ENCODE peak calls at places on chromosomes 3 and 15, in ten cellular contexts. M is fibroblast of lung, X is esophagus squamous epithelium, O is endodermal cell, B is astrocyte of the spinal cord, Q is neural progenitor cell, F is A549, E is transverse colon, S is heart left ventricle, I is nephron progenitor cell. P is an unnamed sample.

GRCh38 chr15:84570164-84570692 is 30.6 kb upstream of the ZSCAN2 start:
- DNase-seq in I (no peak), O (peak), Q (peak), X (no peak), S (peak), M (no peak), F (peak), E (peak), B (peak), P (peak)

GRCh38 chr15:80776420-80777045 is 2.6 kb upstream of the CEMIP start:
- DNase-seq in X (no peak), Q (peak), O (peak), I (peak), S (peak), E (peak), B (peak), F (peak), M (peak), P (peak)

GRCh38 chr15:68055224-68055705 is 1.1 kb downstream of the PIAS1 start:
- DNase-seq in S (no peak), Q (peak), I (peak), E (peak), X (no peak), M (peak), O (peak), B (peak), F (no peak), P (peak)

GRCh38 chr15:90221251-90221900 is 12.4 kb downstream of the CIB1 start:
- DNase-seq in F (peak), E (peak), S (peak), M (peak), X (no peak), Q (peak), O (peak), B (peak), I (peak), P (peak)

GRCh38 chr3:48157950-48158376 is 30.3 kb downstream of the CDC25A start:
- DNase-seq in S (peak), Q (peak), F (peak), E (peak), M (peak), X (no peak), B (peak), I (peak), O (peak), P (peak)

GRCh38 chr3:74751775-74752174 is 137.3 kb upstream of the CNTN3 start:
- DNase-seq in I (no peak), B (no peak), Q (no peak), M (no peak), E (no peak), X (no peak), O (no peak), F (no peak), S (no peak), P (no peak)

GRCh38 chr3:112333002-112333385 is at the start of gene CD200:
- DNase-seq in B (no peak), M (peak), I (peak), S (peak), X (no peak), O (peak), F (no peak), Q (peak), E (peak), P (peak)

GRCh38 chr15:38941399-38941953 is 376.9 kb upstream of the RASGRP1 start:
- DNase-seq in E (no peak), O (no peak), X (no peak), Q (peak), F (no peak), B (peak), S (no peak), M (no peak), I (peak), P (no peak)

GRCh38 chr3:59970384-59970783 is 920.6 kb upstream of the CFAP20DC start:
- DNase-seq in E (no peak), S (no peak), B (no peak), X (no peak), I (no peak), F (no peak), Q (no peak), M (no peak), O (no peak), P (no peak)

GRCh38 chr3:59970796-59971195 is 921.0 kb upstream of the CFAP20DC start:
- DNase-seq in F (no peak), S (no peak), I (no peak), E (no peak), X (no peak), M (no peak), Q (no peak), O (no peak), B (no peak), P (no peak)

GRCh38 chr3:59968510-59968909 is 918.7 kb upstream of the CFAP20DC start:
- DNase-seq in S (no peak), E (no peak), B (no peak), M (no peak), F (no peak), Q (no peak), I (no peak), O (no peak), X (no peak), P (no peak)
- TF ChIP-seq CTCF in S (no peak), E (no peak), B (no peak), M (no peak), F (no peak), Q (peak), I (no peak), O (peak), X (no peak), P (no peak)

DNA sequence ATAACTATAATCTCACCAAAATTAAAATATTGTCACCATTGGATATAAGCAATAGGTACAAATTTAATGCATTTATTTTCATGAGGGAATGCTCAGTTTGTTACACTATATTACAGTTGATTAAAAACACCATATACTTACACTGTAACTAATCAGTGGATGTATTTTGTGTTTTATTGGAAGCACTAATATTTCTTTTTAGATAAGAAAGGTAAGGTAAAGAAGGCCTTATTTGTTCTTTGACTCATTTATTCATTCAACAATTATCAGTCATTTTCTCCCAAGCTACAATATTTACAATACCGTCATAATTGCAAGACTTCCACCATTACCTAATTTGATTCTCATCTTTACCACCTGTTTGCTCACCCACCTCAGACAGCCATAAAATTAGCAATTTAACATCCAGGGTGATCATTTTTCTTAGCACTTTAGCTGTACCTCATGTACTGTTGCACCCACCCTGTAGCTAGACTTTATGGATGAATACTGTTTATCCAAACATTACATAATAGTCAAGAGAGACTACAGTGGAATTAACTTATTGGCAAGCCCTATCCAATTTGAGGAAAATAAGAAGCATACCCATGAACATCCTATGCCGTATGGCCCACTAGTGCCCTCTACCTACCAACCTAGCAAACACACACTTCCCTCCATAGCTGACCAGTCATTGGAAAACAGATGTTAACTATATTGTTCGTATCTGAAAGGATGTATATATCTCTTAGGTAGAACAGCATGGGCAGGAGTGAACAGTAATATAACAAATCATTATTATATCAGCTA is 229.6 kb downstream of the BBX start:
- DNase-seq in O (peak), X (no peak), E (no peak), F (no peak), I (no peak), B (peak), M (peak), S (no peak), Q (peak), P (peak)
- TF ChIP-seq CTCF in O (peak), X (peak), E (peak), F (peak), I (peak), B (peak), M (peak), S (peak), Q (peak), P (no peak)

DNA sequence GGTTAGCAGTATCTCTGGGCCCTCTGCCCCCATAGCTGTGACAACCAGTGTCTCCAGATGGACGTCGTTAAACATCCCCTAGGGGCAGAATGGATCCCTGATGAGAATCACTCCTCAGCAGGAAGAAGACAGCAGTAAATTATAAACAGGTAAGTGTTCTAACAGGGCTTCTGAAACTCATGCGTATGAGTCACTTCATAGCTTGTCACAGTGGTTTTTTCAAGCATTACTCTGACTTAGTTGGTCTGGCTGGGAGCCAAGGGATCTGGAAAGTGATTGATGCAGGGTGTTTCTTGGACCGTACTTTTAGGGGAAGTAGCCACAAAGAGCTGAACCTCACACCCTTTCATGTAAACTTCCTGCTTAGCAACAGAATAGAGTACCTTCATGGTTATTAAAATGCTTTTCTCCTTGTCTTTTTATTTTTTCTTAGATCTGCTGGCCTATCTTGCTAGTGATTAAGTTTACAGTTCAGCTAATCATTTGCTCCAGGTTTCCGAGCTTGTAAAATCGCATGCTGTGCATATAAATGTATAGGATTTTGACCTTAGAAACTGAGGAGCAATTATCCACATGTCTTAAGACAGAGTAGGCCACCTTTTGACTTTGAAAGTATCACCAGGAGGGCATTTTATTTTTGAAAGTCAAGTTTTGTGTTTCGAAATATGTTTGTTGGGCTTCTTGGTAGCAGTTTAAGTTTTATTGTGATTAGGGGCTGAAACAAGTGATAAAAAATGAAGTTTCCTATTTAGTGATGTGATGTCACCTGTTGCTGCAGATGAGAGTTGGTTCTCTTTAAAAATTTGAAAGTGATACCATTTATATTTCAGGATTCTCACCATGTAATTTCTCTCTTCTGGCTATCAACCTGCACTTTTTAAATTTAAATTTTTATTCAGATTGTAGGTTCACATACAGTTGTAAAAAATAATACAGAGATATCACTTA is 333.9 kb downstream of the PTPRG start:
- DNase-seq in E (peak), S (peak), Q (no peak), I (no peak), X (no peak), B (peak), F (peak), M (peak), O (no peak), P (peak)
- TF ChIP-seq CTCF in E (peak), S (no peak), Q (peak), I (no peak), X (no peak), B (no peak), F (no peak), M (no peak), O (peak), P (no peak)

GRCh38 chr3:148309390-148310035 is 388.2 kb upstream of the AGTR1 start:
- DNase-seq in E (peak), X (no peak), O (peak), B (peak), Q (peak), I (peak), M (peak), F (peak), S (no peak), P (peak)
- TF ChIP-seq CTCF in E (no peak), X (peak), O (peak), B (peak), Q (peak), I (peak), M (peak), F (peak), S (peak), P (peak)

DNA sequence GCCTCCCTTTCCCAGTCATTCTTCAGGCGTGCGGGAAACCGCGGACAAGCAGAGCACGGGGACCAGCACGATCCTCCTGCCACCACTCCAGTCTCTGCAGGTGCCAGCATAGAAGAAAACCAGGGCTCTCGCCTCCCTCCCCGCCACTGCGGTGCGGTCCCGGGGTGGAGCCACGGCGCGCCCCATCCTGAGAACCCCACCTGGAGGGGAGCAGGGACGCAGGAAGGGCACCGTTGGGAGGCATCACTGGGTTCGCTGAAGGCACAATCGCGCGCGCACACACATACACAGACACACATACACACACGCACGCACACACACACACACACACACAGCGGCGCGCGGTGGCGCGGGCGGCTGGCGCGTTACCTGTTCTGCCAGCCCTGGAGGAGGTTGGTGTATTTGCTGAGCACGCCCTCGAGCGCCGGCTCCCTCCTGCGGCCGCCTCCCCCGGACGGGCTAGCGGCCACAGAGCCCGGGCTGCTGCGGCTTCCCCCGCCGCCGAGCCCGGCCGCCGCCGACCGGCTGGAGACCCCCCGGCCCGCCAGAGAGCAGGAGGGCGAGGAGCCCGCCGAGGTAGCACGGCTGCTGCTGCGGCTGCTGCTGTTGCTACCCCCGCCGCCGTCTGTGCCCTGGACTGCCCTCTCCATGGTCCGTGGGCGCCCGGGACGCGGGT is 394 bp downstream of the OSBPL10 start:
- DNase-seq in B (peak), X (peak), Q (peak), F (peak), M (peak), I (peak), S (peak), E (peak), O (peak), P (peak)
- TF ChIP-seq CTCF in B (no peak), X (peak), Q (no peak), F (peak), M (no peak), I (no peak), S (no peak), E (no peak), O (peak), P (no peak)

DNA sequence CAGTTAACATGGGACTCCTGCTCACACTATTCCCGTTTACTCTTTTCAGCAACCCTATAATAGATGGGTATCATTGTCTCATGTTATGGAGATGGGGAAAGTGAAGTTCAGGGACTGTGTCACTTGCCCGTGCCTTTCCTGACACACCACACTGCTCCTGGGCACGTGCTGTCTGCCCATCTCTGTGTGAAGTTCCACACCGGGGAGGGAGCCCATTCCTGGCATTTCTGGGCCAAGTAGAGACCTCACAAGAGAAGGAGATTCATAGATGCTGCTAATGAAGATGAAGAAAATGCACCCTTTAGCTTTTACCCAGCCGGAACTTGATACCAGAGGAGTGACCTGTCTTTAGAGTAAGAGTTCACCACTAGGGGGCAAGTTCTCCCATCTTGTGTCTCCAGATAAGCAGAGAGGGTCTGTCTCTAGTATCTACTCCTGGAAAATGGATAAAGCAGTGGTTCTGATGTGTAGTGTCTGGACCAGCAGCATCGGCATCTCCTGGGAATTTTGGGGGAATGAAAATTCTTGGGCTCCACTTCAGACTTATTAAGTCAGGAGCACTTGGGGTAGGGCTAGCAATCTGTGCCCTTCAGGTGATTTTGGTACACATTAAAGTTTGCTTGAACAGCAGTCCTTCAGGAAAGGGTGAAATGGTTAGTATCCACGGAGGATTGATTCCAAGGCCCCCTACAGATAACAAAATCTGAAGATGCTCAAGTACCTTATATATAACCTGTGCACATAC is 2.0 kb upstream of the TOPBP1 start:
- DNase-seq in Q (peak), E (no peak), B (peak), I (peak), X (no peak), S (no peak), M (peak), O (peak), F (peak), P (peak)
- TF ChIP-seq CTCF in Q (peak), E (peak), B (peak), I (peak), X (peak), S (peak), M (peak), O (peak), F (peak), P (peak)

GRCh38 chr3:13393427-13394360 is 26.4 kb downstream of the NUP210 start:
- DNase-seq in E (no peak), Q (no peak), S (no peak), O (no peak), B (no peak), X (no peak), I (no peak), F (no peak), M (no peak), P (no peak)

GRCh38 chr3:13389378-13389777 is 30.7 kb downstream of the NUP210 start:
- DNase-seq in B (no peak), E (no peak), Q (no peak), S (no peak), M (no peak), O (no peak), I (no peak), X (no peak), F (no peak), P (no peak)

GRCh38 chr3:13394363-13394762 is 25.8 kb downstream of the NUP210 start:
- DNase-seq in Q (no peak), O (no peak), S (no peak), F (no peak), X (no peak), M (no peak), E (no peak), B (no peak), I (no peak), P (no peak)

GRCh38 chr3:13388816-13389215 is 31.3 kb downstream of the NUP210 start:
- DNase-seq in Q (no peak), E (no peak), F (no peak), M (no peak), S (no peak), I (no peak), X (no peak), O (no peak), B (no peak), P (no peak)

DNA sequence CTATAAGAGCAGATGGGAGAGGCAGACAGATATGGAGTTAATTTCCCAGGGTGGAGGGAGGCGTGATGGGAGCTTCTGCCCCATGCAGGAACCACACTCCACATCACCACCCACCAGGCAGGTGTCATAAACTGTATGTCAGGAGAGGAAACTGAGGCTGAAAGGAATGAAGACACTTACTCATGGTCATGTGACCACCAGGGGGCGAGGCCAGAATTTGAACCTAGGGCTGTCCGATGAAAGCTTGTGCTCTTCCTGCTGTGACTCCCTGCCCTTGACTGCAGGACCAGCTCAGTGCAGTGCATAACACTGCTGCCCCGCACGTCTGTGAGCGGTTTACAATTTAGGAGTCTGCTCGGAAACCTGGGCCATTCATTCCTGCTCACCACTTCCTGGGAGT is 28.8 kb downstream of the NUP210 start:
- DNase-seq in F (no peak), O (no peak), S (no peak), Q (no peak), E (no peak), M (no peak), B (no peak), X (no peak), I (no peak), P (no peak)
- TF ChIP-seq CTCF in F (peak), O (peak), S (no peak), Q (peak), E (no peak), M (peak), B (peak), X (no peak), I (peak), P (no peak)